ENCODE peak calls at places on chromosomes 5 and 9, in seven cellular contexts. X is psoas muscle; N is mesendoderm; D is CD8-positive, alpha-beta T cell; U is uterus; Q is aorta; T is small intestine. C is an unnamed sample. For H3K27me3, the result is how much of the 10 kb centered on the place peaks cover.

GRCh38 chr5:132060501-132061161 is at the start of gene IL3:
- DNase-seq in X (no peak), N (no peak), D (no peak), U (peak), Q (peak), T (no peak), C (no peak)

GRCh38 chr9:114027159-114027895 is 50.8 kb downstream of the AMBP start:
- DNase-seq in X (no peak), N (no peak), D (no peak), U (no peak), Q (no peak), T (no peak), C (no peak)

GRCh38 chr5:159504857-159505304 is 174.6 kb upstream of the IL12B start:
- DNase-seq in X (no peak), N (peak), D (no peak), U (peak), Q (no peak), T (peak), C (no peak)

GRCh38 chr5:141343242-141343952 is at the start of gene PCDHGA3:
- DNase-seq in X (no peak), N (peak), D (no peak), U (no peak), Q (no peak), T (no peak), C (no peak)

GRCh38 chr5:1468247-1468612 is 23.0 kb upstream of the SLC6A3 start:
- DNase-seq in X (peak), N (peak), D (no peak), U (peak), Q (no peak), T (peak), C (no peak)

GRCh38 chr9:136700959-136701664 is 11.3 kb upstream of the DIPK1B start:
- DNase-seq in X (no peak), N (no peak), D (peak), U (no peak), Q (no peak), T (peak), C (peak)

GRCh38 chr5:61053937-61054336 is 108.3 kb downstream of the SMIM15 start:
- DNase-seq in X (no peak), N (no peak), D (no peak), U (no peak), Q (no peak), T (no peak), C (no peak)

GRCh38 chr5:17381926-17382325 is 116.1 kb upstream of the TAF11L2 start:
- DNase-seq in X (peak), N (no peak), D (no peak), U (no peak), Q (peak), T (no peak), C (no peak)

GRCh38 chr9:90408659-90409058 is 234.0 kb downstream of the DIRAS2 start:
- DNase-seq in X (no peak), N (no peak), D (no peak), U (no peak), Q (no peak), T (no peak), C (no peak)

GRCh38 chr5:107549567-107549966 is 121.2 kb downstream of the EFNA5 start:
- DNase-seq in X (no peak), N (no peak), D (no peak), U (no peak), Q (no peak), T (no peak), C (no peak)

GRCh38 chr5:89686081-89686765 is 723.3 kb downstream of the CETN3 start:
- DNase-seq in X (no peak), N (peak), D (no peak), U (no peak), Q (no peak), T (no peak), C (no peak)

GRCh38 chr9:93093081-93093448 is 3.0 kb upstream of the CARD19 start:
- DNase-seq in X (no peak), N (no peak), D (no peak), U (peak), Q (no peak), T (no peak), C (no peak)

GRCh38 chr5:39623291-39623865 is 198.6 kb upstream of the DAB2 start:
- DNase-seq in X (no peak), N (no peak), D (no peak), U (no peak), Q (no peak), T (no peak), C (no peak)

GRCh38 chr5:116482394-116482793 is 92.2 kb downstream of the SEMA6A start:
- DNase-seq in X (no peak), N (no peak), D (no peak), U (no peak), Q (no peak), T (no peak), C (no peak)

GRCh38 chr9:93875330-93875729 is 79.8 kb downstream of the BARX1 start:
- DNase-seq in X (no peak), N (no peak), D (no peak), U (no peak), Q (no peak), T (no peak), C (no peak)

GRCh38 chr5:150510460-150511263 is 2.7 kb downstream of the NDST1 start:
- DNase-seq in X (peak), N (no peak), D (no peak), U (no peak), Q (no peak), T (peak), C (no peak)

GRCh38 chr9:126704157-126704941 is 90.6 kb downstream of the LMX1B start:
- DNase-seq in X (no peak), N (peak), D (no peak), U (peak), Q (peak), T (no peak), C (no peak)

GRCh38 chr5:111453747-111454146 is 58.6 kb downstream of the STARD4 start:
- DNase-seq in X (no peak), N (peak), D (no peak), U (no peak), Q (no peak), T (no peak), C (no peak)

GRCh38 chr5:145178667-145179523 is 656.2 kb downstream of the PRELID2 start:
- DNase-seq in X (no peak), N (peak), D (no peak), U (no peak), Q (no peak), T (no peak), C (no peak)

GRCh38 chr5:81513982-81514381 is 120.0 kb upstream of the ACOT12 start:
- DNase-seq in X (no peak), N (no peak), D (no peak), U (no peak), Q (no peak), T (peak), C (no peak)

GRCh38 chr5:180115326-180116076 is 43.9 kb upstream of the RNF130 start:
- DNase-seq in X (no peak), N (no peak), D (no peak), U (no peak), Q (no peak), T (no peak), C (no peak)

GRCh38 chr5:146340260-146341081 is 1.8 kb downstream of the POU4F3 start:
- DNase-seq in X (peak), N (peak), D (no peak), U (peak), Q (peak), T (peak), C (no peak)

GRCh38 chr9:105046907-105047651 is 119.1 kb upstream of the ABCA1 start:
- DNase-seq in X (no peak), N (no peak), D (no peak), U (no peak), Q (no peak), T (peak), C (no peak)

GRCh38 chr5:144198386-144198785 is 27.7 kb downstream of the KCTD16 start:
- DNase-seq in X (no peak), N (no peak), D (no peak), U (no peak), Q (no peak), T (no peak), C (no peak)

GRCh38 chr5:137072376-137073174 is 426.6 kb downstream of the SPOCK1 start:
- DNase-seq in X (no peak), N (no peak), D (no peak), U (no peak), Q (no peak), T (no peak), C (no peak)

GRCh38 chr5:55829956-55830355 is 21.2 kb upstream of the IL31RA start:
- DNase-seq in X (no peak), N (no peak), D (no peak), U (no peak), Q (no peak), T (no peak), C (no peak)

GRCh38 chr9:111896942-111897830 is 572 bp downstream of the UGCG start:
- DNase-seq in X (peak), N (no peak), D (no peak), U (peak), Q (no peak), T (peak), C (peak)

GRCh38 chr5:102375256-102375655 is 79.2 kb upstream of the SLCO4C1 start:
- DNase-seq in X (no peak), N (no peak), D (no peak), U (no peak), Q (no peak), T (no peak), C (no peak)

GRCh38 chr9:69412741-69413150 is 87.7 kb downstream of the ENTREP1 start:
- DNase-seq in X (peak), N (peak), D (no peak), U (peak), Q (peak), T (peak), C (no peak)

GRCh38 chr9:34566191-34566849 is 23.2 kb downstream of the CNTFR start:
- DNase-seq in X (no peak), N (no peak), D (no peak), U (no peak), Q (peak), T (no peak), C (no peak)

GRCh38 chr9:74497750-74498615 is 848 bp downstream of the RORB start:
- DNase-seq in X (peak), N (peak), D (no peak), U (no peak), Q (peak), T (no peak), C (no peak)

GRCh38 chr5:167870055-167870454 is 421.4 kb upstream of the WWC1 start:
- DNase-seq in X (no peak), N (no peak), D (no peak), U (no peak), Q (no peak), T (no peak), C (no peak)

GRCh38 chr5:59640411-59640810 is 253.1 kb downstream of the PDE4D start:
- DNase-seq in X (peak), N (no peak), D (no peak), U (no peak), Q (no peak), T (peak), C (no peak)

GRCh38 chr5:109365653-109366052 is 44.1 kb downstream of the PJA2 start:
- DNase-seq in X (no peak), N (no peak), D (no peak), U (no peak), Q (no peak), T (no peak), C (no peak)

GRCh38 chr5:143759368-143760136 is 52.4 kb upstream of the HMHB1 start:
- DNase-seq in X (no peak), N (no peak), D (no peak), U (no peak), Q (no peak), T (no peak), C (no peak)

GRCh38 chr5:175700991-175701390 is 43.1 kb downstream of the HRH2 start:
- DNase-seq in X (no peak), N (no peak), D (no peak), U (no peak), Q (peak), T (no peak), C (no peak)

GRCh38 chr5:140361901-140362300 is 1.9 kb downstream of the SLC4A9 start:
- DNase-seq in X (no peak), N (no peak), D (no peak), U (no peak), Q (no peak), T (no peak), C (no peak)

GRCh38 chr9:127832248-127832647 is 22.2 kb downstream of the ENG start:
- DNase-seq in X (no peak), N (peak), D (no peak), U (no peak), Q (peak), T (no peak), C (no peak)

GRCh38 chr5:31937703-31938102 is 236.4 kb downstream of the GOLPH3 start:
- DNase-seq in X (no peak), N (no peak), D (no peak), U (no peak), Q (no peak), T (no peak), C (no peak)

GRCh38 chr5:135448071-135448704 is 1.0 kb upstream of the DCANP1 start:
- DNase-seq in X (no peak), N (peak), D (no peak), U (no peak), Q (peak), T (no peak), C (no peak)
- H3K27me3 ChIP-seq in X (under half), N (under half), D (under half), U (under half), Q (under half), T (under half), C (under half)

GRCh38 chr9:132989414-132989996 is 11.0 kb downstream of the GFI1B start:
- DNase-seq in X (no peak), N (no peak), D (no peak), U (no peak), Q (no peak), T (no peak), C (no peak)
- H3K27me3 ChIP-seq in X (under half), N (under half), D (under half), U (under half), Q (under half), T (under half), C (under half)

GRCh38 chr9:124005372-124005771 is 6.2 kb upstream of the LHX2 start:
- DNase-seq in X (no peak), N (peak), D (no peak), U (no peak), Q (no peak), T (no peak), C (no peak)
- H3K27me3 ChIP-seq in X (under half), N (half or more), D (half or more), U (half or more), Q (under half), T (under half), C (half or more)

GRCh38 chr9:71879644-71880174 is 31.3 kb downstream of the ABHD17B start:
- DNase-seq in X (no peak), N (no peak), D (no peak), U (no peak), Q (no peak), T (no peak), C (no peak)
- H3K27me3 ChIP-seq in X (under half), N (under half), D (under half), U (under half), Q (under half), T (under half), C (under half)